ENCODE peak calls at places on chromosomes 7 and 10, in five cellular contexts. N is EL, H is mucosa of gallbladder, B is NCI-H1105, Y is AG08395. W is an unnamed sample.

GRCh38 chr7:23234569-23235296 is 11.8 kb upstream of the GPNMB start:
- DNase-seq in N (no peak), H (no peak), B (no peak), Y (no peak), W (no peak)

GRCh38 chr10:85124592-85124991 is 796.2 kb downstream of the CCSER2 start:
- DNase-seq in N (no peak), H (no peak), B (peak; percentile 69), Y (no peak), W (no peak)

GRCh38 chr7:92766461-92767003 is 69.8 kb downstream of the CDK6 start:
- DNase-seq in N (peak; percentile 36), H (no peak), B (no peak), Y (no peak), W (peak; percentile 67)

GRCh38 chr10:88791924-88792323 is 10.6 kb upstream of the LIPM start:
- DNase-seq in N (peak; percentile 38), H (no peak), B (peak; percentile 1), Y (peak; percentile 33), W (no peak)

GRCh38 chr7:24405002-24405401 is 121.0 kb downstream of the NPY start:
- DNase-seq in N (no peak), H (no peak), B (no peak), Y (no peak), W (no peak)

GRCh38 chr10:95567903-95568630 is 6.9 kb upstream of the SORBS1 start:
- DNase-seq in N (no peak), H (peak; percentile 32), B (peak; percentile 6), Y (no peak), W (no peak)

GRCh38 chr10:106506509-106507265 is 657.8 kb downstream of the SORCS1 start:
- DNase-seq in N (peak; percentile 45), H (no peak), B (no peak), Y (no peak), W (peak; percentile 5)

GRCh38 chr10:67697646-67698245 is 1.8 kb upstream of the CTNNA3 start:
- DNase-seq in N (peak; percentile 41), H (no peak), B (peak; percentile 18), Y (peak; percentile 49), W (peak; percentile 69)

GRCh38 chr10:126397640-126398382 is 9.5 kb upstream of the ADAM12 start:
- DNase-seq in N (peak; percentile 98), H (no peak), B (no peak), Y (peak; percentile 96), W (peak; percentile 99)

GRCh38 chr10:123518765-123519164 is 147.4 kb upstream of the GPR26 start:
- DNase-seq in N (no peak), H (no peak), B (no peak), Y (no peak), W (no peak)

GRCh38 chr7:155533827-155534690 is 12.3 kb downstream of the CNPY1 start:
- DNase-seq in N (peak; percentile 8), H (no peak), B (no peak), Y (peak; percentile 48), W (no peak)